ENCODE peak calls at places on chromosomes 2 and 18, in eight cellular contexts. One of them, this sample, is unnamed.

GRCh38 chr2:122539920-122540319 is 784.5 kb downstream of the TSN start:
- DNase-seq in BE2C: no peak
- DNase-seq in spleen: no peak
- DNase-seq in CD8-positive, alpha-beta T cell: no peak
- DNase-seq in transverse colon: no peak
- DNase-seq in HCT116: no peak
- DNase-seq in keratinocyte: no peak
- DNase-seq in upper lobe of right lung: no peak
- DNase-seq in this sample: no peak

GRCh38 chr18:63511285-63511684 is 30.9 kb upstream of the SERPINB12 start:
- DNase-seq in upper lobe of right lung: no peak
- DNase-seq in spleen: no peak
- DNase-seq in keratinocyte: no peak
- DNase-seq in CD8-positive, alpha-beta T cell: no peak
- DNase-seq in transverse colon: no peak
- DNase-seq in BE2C: peak; percentile 23
- DNase-seq in HCT116: peak; percentile 82
- DNase-seq in this sample: no peak

GRCh38 chr2:97742381-97742847 is 29.0 kb downstream of the ZAP70 start:
- DNase-seq in spleen: peak; percentile 66
- DNase-seq in transverse colon: no peak
- DNase-seq in HCT116: no peak
- DNase-seq in upper lobe of right lung: no peak
- DNase-seq in BE2C: no peak
- DNase-seq in CD8-positive, alpha-beta T cell: no peak
- DNase-seq in keratinocyte: no peak
- DNase-seq in this sample: no peak

GRCh38 chr2:174729797-174730529 is 34.3 kb downstream of the CHRNA1 start:
- DNase-seq in CD8-positive, alpha-beta T cell: peak; percentile 56
- DNase-seq in upper lobe of right lung: no peak
- DNase-seq in keratinocyte: no peak
- DNase-seq in transverse colon: no peak
- DNase-seq in HCT116: no peak
- DNase-seq in spleen: no peak
- DNase-seq in BE2C: peak; percentile 34
- DNase-seq in this sample: no peak

GRCh38 chr2:100173907-100174525 is 31.6 kb upstream of the AFF3 start:
- DNase-seq in spleen: no peak
- DNase-seq in upper lobe of right lung: no peak
- DNase-seq in BE2C: no peak
- DNase-seq in keratinocyte: no peak
- DNase-seq in transverse colon: no peak
- DNase-seq in HCT116: no peak
- DNase-seq in CD8-positive, alpha-beta T cell: no peak
- DNase-seq in this sample: no peak

GRCh38 chr18:61963705-61964104 is 70.9 kb upstream of the RNF152 start:
- DNase-seq in transverse colon: no peak
- DNase-seq in upper lobe of right lung: no peak
- DNase-seq in BE2C: no peak
- DNase-seq in spleen: no peak
- DNase-seq in keratinocyte: no peak
- DNase-seq in CD8-positive, alpha-beta T cell: no peak
- DNase-seq in HCT116: no peak
- DNase-seq in this sample: no peak

GRCh38 chr2:62539892-62540785 is 34.1 kb upstream of the TMEM17 start:
- DNase-seq in upper lobe of right lung: no peak
- DNase-seq in HCT116: no peak
- DNase-seq in BE2C: no peak
- DNase-seq in spleen: no peak
- DNase-seq in keratinocyte: no peak
- DNase-seq in transverse colon: no peak
- DNase-seq in CD8-positive, alpha-beta T cell: no peak
- DNase-seq in this sample: no peak

GRCh38 chr2:120238728-120239487 is 13.7 kb upstream of the RALB start:
- DNase-seq in upper lobe of right lung: no peak
- DNase-seq in HCT116: peak; percentile 80
- DNase-seq in CD8-positive, alpha-beta T cell: no peak
- DNase-seq in spleen: peak; percentile 78
- DNase-seq in keratinocyte: no peak
- DNase-seq in transverse colon: peak; percentile 89
- DNase-seq in BE2C: no peak
- DNase-seq in this sample: no peak

GRCh38 chr2:115163572-115163971 is 721.1 kb downstream of the DPP10 start:
- DNase-seq in CD8-positive, alpha-beta T cell: no peak
- DNase-seq in transverse colon: no peak
- DNase-seq in HCT116: no peak
- DNase-seq in keratinocyte: no peak
- DNase-seq in BE2C: no peak
- DNase-seq in spleen: no peak
- DNase-seq in upper lobe of right lung: no peak
- DNase-seq in this sample: no peak

DNA sequence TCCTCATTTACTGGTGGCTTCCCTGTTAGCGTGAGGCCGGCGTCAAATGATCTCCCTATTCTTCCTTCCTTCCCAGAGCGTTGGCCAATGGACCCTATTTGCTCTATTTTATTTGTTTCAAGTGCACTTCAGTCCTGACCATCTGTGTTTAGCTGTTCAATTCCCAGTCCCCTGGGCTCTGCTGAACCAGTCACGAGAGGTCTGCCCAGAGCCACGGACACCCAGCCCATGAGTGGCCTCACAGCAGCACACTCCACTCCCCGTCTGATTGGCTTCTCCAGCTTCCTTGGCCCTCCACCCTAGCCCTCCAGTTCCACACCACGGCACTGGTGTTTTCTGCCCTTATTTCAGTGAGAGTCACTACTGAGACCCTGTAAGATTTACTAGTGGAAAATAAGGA is 86.8 kb downstream of the COL6A3 start:
- DNase-seq in spleen: no peak
- DNase-seq in keratinocyte: no peak
- DNase-seq in BE2C: no peak
- DNase-seq in transverse colon: no peak
- DNase-seq in CD8-positive, alpha-beta T cell: no peak
- DNase-seq in upper lobe of right lung: no peak
- DNase-seq in HCT116: no peak
- DNase-seq in this sample: no peak
- H3K4me1 ChIP-seq in spleen: no peaks in the 10 kb centered on the region
- H3K4me1 ChIP-seq in keratinocyte: no peaks in the 10 kb centered on the region
- H3K4me1 ChIP-seq in BE2C: peaks cover 14% of the 10 kb centered on the region
- H3K4me1 ChIP-seq in transverse colon: peaks cover 17% of the 10 kb centered on the region
- H3K4me1 ChIP-seq in CD8-positive, alpha-beta T cell: no peaks in the 10 kb centered on the region
- H3K4me1 ChIP-seq in upper lobe of right lung: no peaks in the 10 kb centered on the region
- H3K4me1 ChIP-seq in HCT116: no peaks in the 10 kb centered on the region
- H3K4me1 ChIP-seq in this sample: peaks cover 8% of the 10 kb centered on the region

GRCh38 chr2:171999604-172000469 is at the start of gene METAP1D:
- DNase-seq in BE2C: peak; percentile 91
- DNase-seq in HCT116: peak; percentile 85
- DNase-seq in keratinocyte: peak; percentile 49
- DNase-seq in CD8-positive, alpha-beta T cell: peak; percentile 89
- DNase-seq in upper lobe of right lung: peak; percentile 96
- DNase-seq in transverse colon: peak; percentile 92
- DNase-seq in spleen: peak; percentile 99
- DNase-seq in this sample: peak; percentile 81
- TF ChIP-seq CTCF in BE2C: no peak
- TF ChIP-seq CTCF in HCT116: no peak
- TF ChIP-seq CTCF in keratinocyte: no peak
- TF ChIP-seq CTCF in CD8-positive, alpha-beta T cell: no peak
- TF ChIP-seq CTCF in upper lobe of right lung: no peak
- TF ChIP-seq CTCF in transverse colon: no peak
- TF ChIP-seq CTCF in spleen: no peak
- TF ChIP-seq CTCF in this sample: no peak

DNA sequence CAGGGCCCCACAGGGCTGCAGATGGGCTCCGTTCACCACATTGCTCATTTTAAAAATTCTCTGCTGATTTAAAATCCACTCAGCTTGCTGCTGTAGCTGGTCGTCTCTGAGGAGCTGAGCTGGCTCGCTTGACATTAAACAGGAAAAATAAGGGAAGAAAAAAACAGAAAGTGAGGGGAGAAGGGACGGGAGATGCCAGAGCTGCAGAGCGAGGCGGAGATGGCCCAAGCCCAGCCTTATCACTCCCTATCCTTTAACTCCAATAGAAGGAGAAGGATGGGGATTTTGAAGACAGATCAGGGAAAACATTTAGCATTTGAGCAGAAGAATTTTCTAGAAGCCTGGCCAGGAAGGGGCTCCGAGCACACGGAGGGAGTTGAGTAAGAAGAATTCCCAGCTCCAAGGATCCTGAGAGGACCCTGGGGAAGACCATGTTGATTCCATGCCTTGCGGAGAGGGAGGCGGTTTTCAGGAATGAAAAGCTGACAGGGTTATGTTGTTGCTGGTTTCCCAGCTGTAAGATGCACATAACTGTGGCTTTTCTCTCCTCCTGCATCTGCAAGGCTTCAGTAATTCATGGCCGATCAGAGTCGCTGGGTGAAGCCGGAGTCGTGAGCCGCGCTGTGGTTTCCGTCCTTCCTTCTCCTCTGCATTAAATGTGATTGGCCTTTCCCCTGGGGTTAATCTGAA is 35.6 kb downstream of the TWIST2 start:
- DNase-seq in transverse colon: no peak
- DNase-seq in spleen: peak; percentile 30
- DNase-seq in upper lobe of right lung: no peak
- DNase-seq in HCT116: no peak
- DNase-seq in BE2C: no peak
- DNase-seq in keratinocyte: no peak
- DNase-seq in CD8-positive, alpha-beta T cell: no peak
- DNase-seq in this sample: no peak
- H3K4me1 ChIP-seq in transverse colon: peaks cover 12% of the 10 kb centered on the region
- H3K4me1 ChIP-seq in spleen: no peaks in the 10 kb centered on the region
- H3K4me1 ChIP-seq in upper lobe of right lung: no peaks in the 10 kb centered on the region
- H3K4me1 ChIP-seq in HCT116: no peaks in the 10 kb centered on the region
- H3K4me1 ChIP-seq in BE2C: no peaks in the 10 kb centered on the region
- H3K4me1 ChIP-seq in keratinocyte: no peaks in the 10 kb centered on the region
- H3K4me1 ChIP-seq in CD8-positive, alpha-beta T cell: no peaks in the 10 kb centered on the region
- H3K4me1 ChIP-seq in this sample: peaks cover 17% of the 10 kb centered on the region

DNA sequence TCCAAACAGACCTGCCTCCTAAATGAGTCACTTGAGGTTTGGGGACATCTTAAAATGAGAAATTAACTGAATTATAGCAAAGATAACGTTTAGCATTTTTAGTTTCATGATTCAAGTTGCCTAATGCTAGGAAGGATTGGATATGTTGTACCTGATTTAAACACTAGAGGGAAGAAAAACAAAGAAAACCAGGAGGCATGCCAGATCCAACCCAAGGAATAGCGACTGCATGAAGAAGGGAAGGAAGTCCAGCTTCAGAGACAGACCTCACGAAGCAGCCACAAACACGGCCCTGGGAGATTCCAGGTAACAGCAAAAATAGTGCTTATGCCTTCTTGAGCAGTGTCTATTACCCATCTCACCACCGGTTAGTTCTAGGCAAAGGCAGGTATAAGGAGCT is 499.9 kb upstream of the SPHKAP start:
- DNase-seq in keratinocyte: no peak
- DNase-seq in transverse colon: no peak
- DNase-seq in BE2C: no peak
- DNase-seq in HCT116: peak; percentile 34
- DNase-seq in spleen: no peak
- DNase-seq in upper lobe of right lung: no peak
- DNase-seq in CD8-positive, alpha-beta T cell: no peak
- DNase-seq in this sample: no peak
- TF ChIP-seq CTCF in keratinocyte: peak; percentile 37
- TF ChIP-seq CTCF in transverse colon: peak; percentile 49
- TF ChIP-seq CTCF in BE2C: no peak
- TF ChIP-seq CTCF in HCT116: peak; percentile 56
- TF ChIP-seq CTCF in spleen: no peak
- TF ChIP-seq CTCF in upper lobe of right lung: peak; percentile 50
- TF ChIP-seq CTCF in CD8-positive, alpha-beta T cell: no peak
- TF ChIP-seq CTCF in this sample: no peak

GRCh38 chr2:169571571-169571970 is 2.1 kb downstream of the FASTKD1 start:
- DNase-seq in HCT116: no peak
- DNase-seq in BE2C: no peak
- DNase-seq in keratinocyte: no peak
- DNase-seq in transverse colon: no peak
- DNase-seq in upper lobe of right lung: no peak
- DNase-seq in CD8-positive, alpha-beta T cell: no peak
- DNase-seq in spleen: no peak
- DNase-seq in this sample: no peak

GRCh38 chr2:169572189-169572588 is 1.5 kb downstream of the FASTKD1 start:
- DNase-seq in upper lobe of right lung: no peak
- DNase-seq in spleen: no peak
- DNase-seq in CD8-positive, alpha-beta T cell: no peak
- DNase-seq in transverse colon: no peak
- DNase-seq in HCT116: no peak
- DNase-seq in keratinocyte: no peak
- DNase-seq in BE2C: no peak
- DNase-seq in this sample: no peak

GRCh38 chr2:169572821-169573159 is 875 bp downstream of the FASTKD1 start:
- DNase-seq in transverse colon: no peak
- DNase-seq in BE2C: no peak
- DNase-seq in keratinocyte: no peak
- DNase-seq in upper lobe of right lung: no peak
- DNase-seq in CD8-positive, alpha-beta T cell: no peak
- DNase-seq in spleen: no peak
- DNase-seq in HCT116: no peak
- DNase-seq in this sample: no peak

GRCh38 chr2:169573160-169573973 is at the start of gene FASTKD1:
- DNase-seq in transverse colon: peak; percentile 94
- DNase-seq in CD8-positive, alpha-beta T cell: peak; percentile 85
- DNase-seq in BE2C: peak; percentile 83
- DNase-seq in upper lobe of right lung: peak; percentile 95
- DNase-seq in HCT116: peak; percentile 82
- DNase-seq in spleen: peak; percentile 95
- DNase-seq in keratinocyte: peak; percentile 17
- DNase-seq in this sample: peak; percentile 94

GRCh38 chr2:169573974-169574299 is 272 bp upstream of the FASTKD1 start:
- DNase-seq in CD8-positive, alpha-beta T cell: no peak
- DNase-seq in spleen: no peak
- DNase-seq in keratinocyte: no peak
- DNase-seq in BE2C: no peak
- DNase-seq in upper lobe of right lung: no peak
- DNase-seq in transverse colon: no peak
- DNase-seq in HCT116: no peak
- DNase-seq in this sample: no peak
- H3K4me1 ChIP-seq in CD8-positive, alpha-beta T cell: peaks cover 6% of the 10 kb centered on the region
- H3K4me1 ChIP-seq in spleen: peaks cover 21% of the 10 kb centered on the region
- H3K4me1 ChIP-seq in keratinocyte: peaks cover 12% of the 10 kb centered on the region
- H3K4me1 ChIP-seq in BE2C: no peaks in the 10 kb centered on the region
- H3K4me1 ChIP-seq in upper lobe of right lung: peaks cover 17% of the 10 kb centered on the region
- H3K4me1 ChIP-seq in transverse colon: no peaks in the 10 kb centered on the region
- H3K4me1 ChIP-seq in HCT116: peaks cover 15% of the 10 kb centered on the region
- H3K4me1 ChIP-seq in this sample: peaks cover 15% of the 10 kb centered on the region

DNA sequence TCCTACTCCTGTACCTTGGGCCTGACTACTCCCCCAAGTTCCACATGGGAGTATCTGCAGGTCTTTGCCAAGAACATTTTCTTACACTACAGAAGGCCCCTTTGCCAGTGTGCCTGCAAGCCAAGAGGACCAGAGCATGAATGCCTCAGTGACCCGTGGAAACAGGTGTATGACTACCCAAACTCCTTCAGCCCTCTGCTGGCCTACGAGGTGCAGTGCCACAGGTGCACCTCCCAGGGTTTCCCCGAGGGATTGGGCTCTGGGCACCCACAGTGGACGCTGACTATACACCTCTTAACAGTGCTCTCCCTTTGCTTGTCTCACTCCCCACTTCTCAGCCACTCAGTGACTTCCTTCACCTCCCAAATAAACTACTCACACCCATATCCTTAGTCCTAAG is 91.4 kb downstream of the COL6A3 start:
- DNase-seq in spleen: no peak
- DNase-seq in HCT116: peak; percentile 37
- DNase-seq in transverse colon: no peak
- DNase-seq in keratinocyte: no peak
- DNase-seq in CD8-positive, alpha-beta T cell: no peak
- DNase-seq in upper lobe of right lung: no peak
- DNase-seq in BE2C: no peak
- DNase-seq in this sample: no peak
- TF ChIP-seq CTCF in spleen: no peak
- TF ChIP-seq CTCF in HCT116: peak; percentile 76
- TF ChIP-seq CTCF in transverse colon: no peak
- TF ChIP-seq CTCF in keratinocyte: peak; percentile 77
- TF ChIP-seq CTCF in CD8-positive, alpha-beta T cell: no peak
- TF ChIP-seq CTCF in upper lobe of right lung: peak; percentile 48
- TF ChIP-seq CTCF in BE2C: peak; percentile 47
- TF ChIP-seq CTCF in this sample: peak; percentile 20

GRCh38 chr2:15819576-15820282 is 120.6 kb upstream of the MYCN start:
- DNase-seq in HCT116: no peak
- DNase-seq in spleen: no peak
- DNase-seq in transverse colon: no peak
- DNase-seq in upper lobe of right lung: no peak
- DNase-seq in keratinocyte: no peak
- DNase-seq in BE2C: no peak
- DNase-seq in CD8-positive, alpha-beta T cell: no peak
- DNase-seq in this sample: no peak
- H3K4me1 ChIP-seq in HCT116: no peaks in the 10 kb centered on the region
- H3K4me1 ChIP-seq in spleen: peaks cover 27% of the 10 kb centered on the region
- H3K4me1 ChIP-seq in transverse colon: no peaks in the 10 kb centered on the region
- H3K4me1 ChIP-seq in upper lobe of right lung: no peaks in the 10 kb centered on the region
- H3K4me1 ChIP-seq in keratinocyte: no peaks in the 10 kb centered on the region
- H3K4me1 ChIP-seq in BE2C: no peaks in the 10 kb centered on the region
- H3K4me1 ChIP-seq in CD8-positive, alpha-beta T cell: no peaks in the 10 kb centered on the region
- H3K4me1 ChIP-seq in this sample: no peaks in the 10 kb centered on the region